ENCODE peak calls at places on chromosomes 4 and X, in six cellular contexts. U is neural crest cell; G is astrocyte of the spinal cord; E is sigmoid colon; B is activated CD8-positive, alpha-beta T cell treated with anti-CD3 and anti-CD28 coated beads for 36 hours; T is psoas muscle. H is an unnamed sample.

GRCh38 chr4:103648541-103648940 is 71.2 kb downstream of the TACR3 start:
- DNase-seq in U (no peak), G (no peak), E (no peak), B (no peak), T (no peak), H (no peak)

GRCh38 chr4:67603310-67604028 is 44.9 kb downstream of the STAP1 start:
- DNase-seq in U (no peak), G (no peak), E (no peak), B (no peak), T (no peak), H (no peak)

GRCh38 chr4:156169011-156169410 is 215.3 kb upstream of the CTSO start:
- DNase-seq in U (peak), G (peak), E (peak), B (no peak), T (no peak), H (peak)

GRCh38 chrX:136148391-136148790 is 1.1 kb downstream of the FHL1 start:
- DNase-seq in U (no peak), G (no peak), E (no peak), B (no peak), T (no peak), H (no peak)

GRCh38 chr4:3525532-3526430 is 6.4 kb downstream of the LRPAP1 start:
- DNase-seq in U (no peak), G (no peak), E (peak), B (no peak), T (peak), H (no peak)

GRCh38 chr4:183594823-183595222 is 64.2 kb downstream of the RWDD4 start:
- DNase-seq in U (no peak), G (no peak), E (no peak), B (no peak), T (no peak), H (no peak)

GRCh38 chr4:55758570-55758969 is 61.0 kb upstream of the EXOC1L start:
- DNase-seq in U (no peak), G (no peak), E (no peak), B (no peak), T (no peak), H (no peak)

GRCh38 chrX:43349363-43349762 is 306.7 kb upstream of the MAOA start:
- DNase-seq in U (peak), G (peak), E (no peak), B (peak), T (no peak), H (peak)

GRCh38 chr4:153249199-153250154 is 45.2 kb downstream of the TRIM2 start:
- DNase-seq in U (peak), G (peak), E (peak), B (peak), T (peak), H (no peak)

GRCh38 chr4:182201871-182202270 is 41.3 kb upstream of the TENM3 start:
- DNase-seq in U (no peak), G (no peak), E (no peak), B (no peak), T (no peak), H (no peak)

GRCh38 chr4:119781044-119781443 is 152.4 kb upstream of the PDE5A start:
- DNase-seq in U (no peak), G (no peak), E (no peak), B (no peak), T (no peak), H (no peak)

GRCh38 chr4:105092356-105092755 is 54.3 kb upstream of the TET2 start:
- DNase-seq in U (no peak), G (peak), E (no peak), B (no peak), T (no peak), H (no peak)

GRCh38 chrX:68807818-68808217 is 21.0 kb upstream of the EFNB1 start:
- DNase-seq in U (no peak), G (peak), E (no peak), B (no peak), T (no peak), H (no peak)

GRCh38 chr4:11700751-11701226 is 272.1 kb upstream of the HS3ST1 start:
- DNase-seq in U (no peak), G (peak), E (no peak), B (no peak), T (no peak), H (no peak)

GRCh38 chr4:139704915-139705485 is 39.4 kb downstream of the MGST2 start:
- DNase-seq in U (no peak), G (no peak), E (no peak), B (no peak), T (no peak), H (no peak)

GRCh38 chrX:70322784-70323183 is 32.9 kb downstream of the KIF4A start:
- DNase-seq in U (no peak), G (no peak), E (no peak), B (no peak), T (no peak), H (no peak)

GRCh38 chr4:4752025-4752424 is 107.4 kb upstream of the MSX1 start:
- DNase-seq in U (no peak), G (no peak), E (no peak), B (no peak), T (no peak), H (no peak)

GRCh38 chrX:119667111-119667928 is 25.6 kb downstream of the SEPTIN6 start:
- DNase-seq in U (no peak), G (no peak), E (no peak), B (no peak), T (no peak), H (no peak)

GRCh38 chr4:6668391-6668790 is 25.3 kb upstream of the S100P start:
- DNase-seq in U (no peak), G (no peak), E (no peak), B (no peak), T (no peak), H (no peak)

GRCh38 chr4:175066923-175067627 is 148.9 kb downstream of the ADAM29 start:
- DNase-seq in U (no peak), G (no peak), E (no peak), B (no peak), T (no peak), H (no peak)

GRCh38 chrX:27186671-27187070 is 276.5 kb downstream of the PPP4R3C start:
- DNase-seq in U (peak), G (peak), E (no peak), B (peak), T (no peak), H (peak)

GRCh38 chrX:121987163-121987562 is 939.8 kb downstream of the GLUD2 start:
- DNase-seq in U (no peak), G (peak), E (no peak), B (no peak), T (no peak), H (no peak)

GRCh38 chr4:21195682-21196081 is 495.4 kb downstream of the PACRGL start:
- DNase-seq in U (no peak), G (no peak), E (no peak), B (no peak), T (no peak), H (no peak)

GRCh38 chr4:16916719-16917337 is 18.4 kb upstream of the LDB2 start:
- DNase-seq in U (peak), G (peak), E (no peak), B (peak), T (no peak), H (peak)

GRCh38 chr4:139641218-139641617 is 24.4 kb upstream of the MGST2 start:
- DNase-seq in U (no peak), G (no peak), E (no peak), B (no peak), T (no peak), H (no peak)

GRCh38 chrX:13432376-13432775 is 112.5 kb upstream of the ATXN3L start:
- DNase-seq in U (no peak), G (peak), E (peak), B (no peak), T (no peak), H (no peak)

GRCh38 chr4:76430519-76431388 is 4.3 kb upstream of the SHROOM3 start:
- DNase-seq in U (peak), G (peak), E (no peak), B (no peak), T (no peak), H (peak)

GRCh38 chr4:154506253-154506652 is 14.7 kb upstream of the DCHS2 start:
- DNase-seq in U (no peak), G (peak), E (no peak), B (no peak), T (no peak), H (no peak)

GRCh38 chrX:9610774-9611392 is 146.0 kb downstream of the TBL1X start:
- DNase-seq in U (no peak), G (peak), E (no peak), B (no peak), T (no peak), H (no peak)

GRCh38 chr4:34108456-34108855 is 2135.9 kb downstream of the ARAP2 start:
- DNase-seq in U (no peak), G (peak), E (no peak), B (no peak), T (no peak), H (no peak)

DNA sequence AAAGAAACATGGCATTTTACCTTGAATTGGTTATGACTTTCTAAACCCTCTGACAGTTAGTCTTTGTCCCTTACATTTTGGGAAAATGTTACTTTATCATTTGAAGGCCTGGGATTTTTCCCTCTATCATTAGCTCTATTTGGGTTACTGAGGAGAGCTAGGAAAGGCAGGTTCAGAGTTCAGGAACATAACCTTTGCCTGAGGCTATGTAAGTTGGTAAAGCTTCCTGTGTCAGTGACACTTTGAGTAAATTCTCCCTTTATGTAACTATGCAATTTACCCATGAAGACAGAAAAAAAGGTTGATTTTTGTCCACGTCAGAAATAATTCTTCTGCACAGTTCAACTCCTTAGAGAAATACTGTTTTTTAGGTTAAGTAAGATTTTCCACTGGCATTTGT is 171.8 kb upstream of the NRK start:
- DNase-seq in U (no peak), G (no peak), E (no peak), B (no peak), T (no peak), H (no peak)
- TF ChIP-seq CTCF in U (no peak), G (no peak), E (no peak), B (no peak), T (no peak), H (no peak)

DNA sequence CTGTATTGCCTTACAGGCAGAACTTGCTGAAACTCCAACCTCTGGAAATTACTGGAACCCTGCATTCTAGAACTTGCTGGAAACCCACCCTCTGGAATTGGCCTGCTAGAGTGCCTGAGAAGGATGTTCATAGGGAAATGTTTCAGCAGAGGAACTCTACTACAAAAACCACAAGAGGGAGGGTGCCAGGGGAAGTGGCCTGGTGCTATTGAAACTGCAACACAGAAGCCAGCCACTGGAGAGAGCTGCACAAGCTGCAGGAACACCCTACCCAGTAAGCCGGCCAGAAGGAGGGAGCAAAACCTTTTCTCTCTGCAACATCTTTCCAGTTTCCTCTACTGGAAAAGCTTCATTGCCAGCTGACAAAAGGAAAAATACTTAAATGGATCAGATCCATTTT is 2.5 kb upstream of the BRWD3 start:
- DNase-seq in U (no peak), G (peak), E (no peak), B (peak), T (no peak), H (no peak)
- TF ChIP-seq CTCF in U (no peak), G (peak), E (no peak), B (no peak), T (no peak), H (peak)

GRCh38 chr4:30386266-30386895 is 333.8 kb upstream of the PCDH7 start:
- DNase-seq in U (no peak), G (peak), E (no peak), B (no peak), T (no peak), H (no peak)

GRCh38 chr4:30385650-30386049 is 334.5 kb upstream of the PCDH7 start:
- DNase-seq in U (no peak), G (no peak), E (no peak), B (no peak), T (no peak), H (no peak)

GRCh38 chr4:30380404-30380998 is 339.7 kb upstream of the PCDH7 start:
- DNase-seq in U (peak), G (peak), E (no peak), B (peak), T (no peak), H (peak)
- TF ChIP-seq CTCF in U (peak), G (peak), E (no peak), B (peak), T (peak), H (peak)

GRCh38 chrX:112759512-112759911 is 79.8 kb upstream of the LHFPL1 start:
- DNase-seq in U (no peak), G (no peak), E (no peak), B (no peak), T (no peak), H (no peak)

GRCh38 chrX:112761239-112762207 is 79.1 kb downstream of the AMOT start:
- DNase-seq in U (no peak), G (no peak), E (no peak), B (no peak), T (no peak), H (no peak)

GRCh38 chrX:112760697-112761096 is 79.9 kb downstream of the AMOT start:
- DNase-seq in U (no peak), G (no peak), E (no peak), B (no peak), T (no peak), H (no peak)
- TF ChIP-seq CTCF in U (no peak), G (no peak), E (no peak), B (no peak), T (peak), H (no peak)

GRCh38 chrX:150365953-150366911 is 3.1 kb downstream of the MAMLD1 start:
- DNase-seq in U (peak), G (peak), E (peak), B (peak), T (peak), H (no peak)
- TF ChIP-seq CTCF in U (peak), G (peak), E (no peak), B (no peak), T (no peak), H (peak)

GRCh38 chrX:133698298-133698697 is 283.0 kb upstream of the GPC4 start:
- DNase-seq in U (no peak), G (peak), E (no peak), B (no peak), T (no peak), H (peak)
- TF ChIP-seq CTCF in U (peak), G (no peak), E (no peak), B (no peak), T (no peak), H (no peak)

GRCh38 chrX:105872921-105873320 is 50.6 kb downstream of the NRK start:
- DNase-seq in U (no peak), G (peak), E (no peak), B (no peak), T (no peak), H (no peak)

GRCh38 chrX:105880491-105880890 is 58.2 kb downstream of the NRK start:
- DNase-seq in U (no peak), G (no peak), E (no peak), B (no peak), T (no peak), H (no peak)

GRCh38 chrX:105874790-105875189 is 52.5 kb downstream of the NRK start:
- DNase-seq in U (no peak), G (no peak), E (no peak), B (no peak), T (no peak), H (no peak)

DNA sequence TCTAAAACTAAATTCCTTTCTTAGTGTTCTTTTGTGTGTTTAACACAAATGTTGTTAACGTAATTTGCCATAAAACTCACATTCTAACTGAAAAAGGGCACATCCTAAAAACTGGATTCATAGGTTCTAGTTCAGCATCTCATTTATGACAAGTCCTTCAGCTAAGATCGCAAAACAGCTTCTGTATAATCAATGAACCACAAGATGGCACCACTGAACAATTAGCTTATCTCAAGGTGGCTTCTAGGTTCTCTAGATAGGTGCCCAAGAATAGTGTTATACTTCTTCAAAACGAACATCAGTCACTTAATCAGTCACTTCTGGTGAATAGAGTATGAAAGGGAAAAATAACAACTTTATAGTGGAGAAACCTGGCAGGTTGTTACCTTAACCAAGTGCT is 54.3 kb downstream of the NRK start:
- DNase-seq in U (no peak), G (peak), E (no peak), B (no peak), T (no peak), H (no peak)
- TF ChIP-seq CTCF in U (peak), G (peak), E (no peak), B (no peak), T (peak), H (peak)

GRCh38 chr4:111475696-111476095 is 669.6 kb upstream of the FAM241A start:
- DNase-seq in U (no peak), G (no peak), E (no peak), B (no peak), T (no peak), H (no peak)

GRCh38 chr4:111475001-111475400 is 670.3 kb upstream of the FAM241A start:
- DNase-seq in U (peak), G (peak), E (no peak), B (no peak), T (no peak), H (no peak)
- TF ChIP-seq CTCF in U (peak), G (peak), E (no peak), B (no peak), T (peak), H (peak)

GRCh38 chr4:25956260-25956659 is 42.2 kb downstream of the SMIM20 start:
- DNase-seq in U (no peak), G (no peak), E (no peak), B (no peak), T (no peak), H (no peak)

GRCh38 chr4:25954293-25954904 is 40.4 kb downstream of the SMIM20 start:
- DNase-seq in U (no peak), G (no peak), E (no peak), B (no peak), T (no peak), H (no peak)

GRCh38 chr4:25955705-25956104 is 41.7 kb downstream of the SMIM20 start:
- DNase-seq in U (no peak), G (no peak), E (no peak), B (no peak), T (no peak), H (no peak)

GRCh38 chr4:25951390-25951952 is 37.5 kb downstream of the SMIM20 start:
- DNase-seq in U (no peak), G (no peak), E (no peak), B (no peak), T (no peak), H (no peak)

GRCh38 chr4:25953740-25954139 is 39.7 kb downstream of the SMIM20 start:
- DNase-seq in U (peak), G (peak), E (no peak), B (no peak), T (no peak), H (no peak)
- TF ChIP-seq CTCF in U (peak), G (peak), E (no peak), B (no peak), T (no peak), H (no peak)

H was measured in Panc1.